ENCODE peak calls at places on chromosomes 2 and 18, in six cellular contexts. One of them, this sample, is unnamed.

GRCh38 chr2:36404312-36404711 is 48.7 kb downstream of the CRIM1 start:
- DNase-seq in body of pancreas: no peak
- DNase-seq in dorsolateral prefrontal cortex: no peak
- DNase-seq in heart left ventricle: no peak
- DNase-seq in tibial artery: no peak
- DNase-seq in mesendoderm: no peak
- DNase-seq in this sample: peak

GRCh38 chr18:25299426-25299825 is 52.5 kb downstream of the ZNF521 start:
- DNase-seq in body of pancreas: no peak
- DNase-seq in dorsolateral prefrontal cortex: no peak
- DNase-seq in heart left ventricle: no peak
- DNase-seq in tibial artery: no peak
- DNase-seq in mesendoderm: no peak
- DNase-seq in this sample: no peak

GRCh38 chr2:136122654-136123053 is 4.7 kb upstream of the CXCR4 start:
- DNase-seq in body of pancreas: no peak
- DNase-seq in dorsolateral prefrontal cortex: no peak
- DNase-seq in heart left ventricle: no peak
- DNase-seq in tibial artery: no peak
- DNase-seq in mesendoderm: no peak
- DNase-seq in this sample: no peak

GRCh38 chr2:132037527-132038178 is 124.1 kb downstream of the ANKRD30BL start:
- DNase-seq in body of pancreas: peak
- DNase-seq in dorsolateral prefrontal cortex: peak
- DNase-seq in heart left ventricle: no peak
- DNase-seq in tibial artery: no peak
- DNase-seq in mesendoderm: peak
- DNase-seq in this sample: no peak

GRCh38 chr2:45691152-45691551 is 39.7 kb downstream of the PRKCE start:
- DNase-seq in body of pancreas: peak
- DNase-seq in dorsolateral prefrontal cortex: no peak
- DNase-seq in heart left ventricle: no peak
- DNase-seq in tibial artery: no peak
- DNase-seq in mesendoderm: no peak
- DNase-seq in this sample: no peak

GRCh38 chr2:27889774-27890145 is 427 bp downstream of the RBKS start:
- DNase-seq in body of pancreas: no peak
- DNase-seq in dorsolateral prefrontal cortex: no peak
- DNase-seq in heart left ventricle: peak
- DNase-seq in tibial artery: no peak
- DNase-seq in mesendoderm: no peak
- DNase-seq in this sample: no peak

GRCh38 chr2:120995656-120996190 is 260.1 kb downstream of the GLI2 start:
- DNase-seq in body of pancreas: no peak
- DNase-seq in dorsolateral prefrontal cortex: no peak
- DNase-seq in heart left ventricle: no peak
- DNase-seq in tibial artery: peak
- DNase-seq in mesendoderm: no peak
- DNase-seq in this sample: no peak

GRCh38 chr2:180050246-180050645 is 43.1 kb upstream of the CWC22 start:
- DNase-seq in body of pancreas: no peak
- DNase-seq in dorsolateral prefrontal cortex: no peak
- DNase-seq in heart left ventricle: no peak
- DNase-seq in tibial artery: no peak
- DNase-seq in mesendoderm: no peak
- DNase-seq in this sample: no peak

GRCh38 chr2:75560022-75560767 is 544 bp downstream of the EVA1A start:
- DNase-seq in body of pancreas: peak
- DNase-seq in dorsolateral prefrontal cortex: no peak
- DNase-seq in heart left ventricle: no peak
- DNase-seq in tibial artery: no peak
- DNase-seq in mesendoderm: peak
- DNase-seq in this sample: peak

GRCh38 chr18:55421612-55422381 is 166.2 kb downstream of the TCF4 start:
- DNase-seq in body of pancreas: no peak
- DNase-seq in dorsolateral prefrontal cortex: peak
- DNase-seq in heart left ventricle: no peak
- DNase-seq in tibial artery: peak
- DNase-seq in mesendoderm: no peak
- DNase-seq in this sample: no peak

GRCh38 chr2:151180123-151180522 is 81.5 kb downstream of the RBM43 start:
- DNase-seq in body of pancreas: no peak
- DNase-seq in dorsolateral prefrontal cortex: no peak
- DNase-seq in heart left ventricle: no peak
- DNase-seq in tibial artery: no peak
- DNase-seq in mesendoderm: no peak
- DNase-seq in this sample: no peak

GRCh38 chr2:18824915-18825314 is 235.5 kb upstream of the NT5C1B start:
- DNase-seq in body of pancreas: no peak
- DNase-seq in dorsolateral prefrontal cortex: no peak
- DNase-seq in heart left ventricle: no peak
- DNase-seq in tibial artery: no peak
- DNase-seq in mesendoderm: no peak
- DNase-seq in this sample: no peak

GRCh38 chr18:30748541-30748940 is 294.0 kb downstream of the DSC3 start:
- DNase-seq in body of pancreas: no peak
- DNase-seq in dorsolateral prefrontal cortex: no peak
- DNase-seq in heart left ventricle: no peak
- DNase-seq in tibial artery: no peak
- DNase-seq in mesendoderm: no peak
- DNase-seq in this sample: no peak

GRCh38 chr18:21306368-21306767 is 64.3 kb downstream of the GREB1L start:
- DNase-seq in body of pancreas: no peak
- DNase-seq in dorsolateral prefrontal cortex: no peak
- DNase-seq in heart left ventricle: no peak
- DNase-seq in tibial artery: no peak
- DNase-seq in mesendoderm: no peak
- DNase-seq in this sample: no peak

GRCh38 chr2:232456296-232457120 is 555 bp downstream of the ALPI start:
- DNase-seq in body of pancreas: no peak
- DNase-seq in dorsolateral prefrontal cortex: no peak
- DNase-seq in heart left ventricle: no peak
- DNase-seq in tibial artery: no peak
- DNase-seq in mesendoderm: no peak
- DNase-seq in this sample: peak

GRCh38 chr2:121038831-121039230 is 246.2 kb downstream of the TFCP2L1 start:
- DNase-seq in body of pancreas: peak
- DNase-seq in dorsolateral prefrontal cortex: no peak
- DNase-seq in heart left ventricle: no peak
- DNase-seq in tibial artery: no peak
- DNase-seq in mesendoderm: no peak
- DNase-seq in this sample: no peak

GRCh38 chr2:109321570-109321969 is 192.6 kb downstream of the SH3RF3 start:
- DNase-seq in body of pancreas: no peak
- DNase-seq in dorsolateral prefrontal cortex: no peak
- DNase-seq in heart left ventricle: no peak
- DNase-seq in tibial artery: no peak
- DNase-seq in mesendoderm: no peak
- DNase-seq in this sample: no peak

GRCh38 chr2:109324859-109325258 is 195.9 kb downstream of the SH3RF3 start:
- DNase-seq in body of pancreas: peak
- DNase-seq in dorsolateral prefrontal cortex: no peak
- DNase-seq in heart left ventricle: peak
- DNase-seq in tibial artery: peak
- DNase-seq in mesendoderm: no peak
- DNase-seq in this sample: peak

GRCh38 chr2:109322646-109323045 is 193.6 kb downstream of the SH3RF3 start:
- DNase-seq in body of pancreas: no peak
- DNase-seq in dorsolateral prefrontal cortex: no peak
- DNase-seq in heart left ventricle: no peak
- DNase-seq in tibial artery: no peak
- DNase-seq in mesendoderm: no peak
- DNase-seq in this sample: no peak

GRCh38 chr2:109320195-109320935 is 191.4 kb downstream of the SH3RF3 start:
- DNase-seq in body of pancreas: no peak
- DNase-seq in dorsolateral prefrontal cortex: no peak
- DNase-seq in heart left ventricle: no peak
- DNase-seq in tibial artery: no peak
- DNase-seq in mesendoderm: no peak
- DNase-seq in this sample: no peak

GRCh38 chr2:109322111-109322510 is 193.1 kb downstream of the SH3RF3 start:
- DNase-seq in body of pancreas: peak
- DNase-seq in dorsolateral prefrontal cortex: no peak
- DNase-seq in heart left ventricle: peak
- DNase-seq in tibial artery: peak
- DNase-seq in mesendoderm: no peak
- DNase-seq in this sample: peak
- H3K27ac ChIP-seq in body of pancreas: peak
- H3K27ac ChIP-seq in dorsolateral prefrontal cortex: peak
- H3K27ac ChIP-seq in heart left ventricle: peak
- H3K27ac ChIP-seq in tibial artery: peak
- H3K27ac ChIP-seq in mesendoderm: no peak
- H3K27ac ChIP-seq in this sample: peak

GRCh38 chr2:169824373-169825333 is at the start of gene METTL5:
- DNase-seq in body of pancreas: peak
- DNase-seq in dorsolateral prefrontal cortex: peak
- DNase-seq in heart left ventricle: peak
- DNase-seq in tibial artery: peak
- DNase-seq in mesendoderm: peak
- DNase-seq in this sample: peak
- H3K27ac ChIP-seq in body of pancreas: peak
- H3K27ac ChIP-seq in dorsolateral prefrontal cortex: peak
- H3K27ac ChIP-seq in heart left ventricle: peak
- H3K27ac ChIP-seq in tibial artery: peak
- H3K27ac ChIP-seq in mesendoderm: no peak
- H3K27ac ChIP-seq in this sample: peak

DNA sequence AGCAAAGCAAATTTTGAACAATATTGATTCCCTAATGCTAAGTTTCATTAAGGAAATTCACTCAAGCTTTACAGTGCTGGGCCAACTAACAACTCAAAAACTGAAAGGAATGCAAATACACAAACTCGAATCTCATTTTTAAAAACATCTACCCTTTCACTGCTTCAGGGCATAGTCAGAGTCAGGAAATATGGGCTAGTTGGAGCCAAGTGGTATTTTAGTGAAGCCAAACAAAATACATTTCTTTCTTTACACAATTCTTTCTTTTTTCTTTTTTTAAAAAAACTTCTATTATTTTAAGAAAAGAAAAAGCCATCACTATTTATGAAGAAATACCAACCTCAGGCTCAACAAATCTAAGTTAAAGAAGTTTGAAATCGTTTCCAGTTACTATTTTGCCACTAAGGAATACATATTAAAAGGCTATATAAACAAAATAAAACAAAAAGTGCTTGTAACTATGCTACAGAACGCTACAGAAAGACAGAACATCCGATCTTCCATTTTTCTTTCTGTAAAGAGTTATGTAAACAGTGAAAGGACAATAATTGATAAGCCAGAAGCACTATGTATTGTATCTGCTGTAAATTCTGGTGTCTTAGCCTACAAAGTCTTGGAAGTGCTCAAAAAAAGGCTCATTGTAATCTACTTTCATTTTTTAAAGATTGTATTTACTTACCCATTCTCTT is 113.7 kb upstream of the STK17B start:
- DNase-seq in body of pancreas: no peak
- DNase-seq in dorsolateral prefrontal cortex: no peak
- DNase-seq in heart left ventricle: no peak
- DNase-seq in tibial artery: no peak
- DNase-seq in mesendoderm: no peak
- DNase-seq in this sample: no peak
- H3K27ac ChIP-seq in body of pancreas: no peak
- H3K27ac ChIP-seq in dorsolateral prefrontal cortex: no peak
- H3K27ac ChIP-seq in heart left ventricle: no peak
- H3K27ac ChIP-seq in tibial artery: peak
- H3K27ac ChIP-seq in mesendoderm: no peak
- H3K27ac ChIP-seq in this sample: no peak

DNA sequence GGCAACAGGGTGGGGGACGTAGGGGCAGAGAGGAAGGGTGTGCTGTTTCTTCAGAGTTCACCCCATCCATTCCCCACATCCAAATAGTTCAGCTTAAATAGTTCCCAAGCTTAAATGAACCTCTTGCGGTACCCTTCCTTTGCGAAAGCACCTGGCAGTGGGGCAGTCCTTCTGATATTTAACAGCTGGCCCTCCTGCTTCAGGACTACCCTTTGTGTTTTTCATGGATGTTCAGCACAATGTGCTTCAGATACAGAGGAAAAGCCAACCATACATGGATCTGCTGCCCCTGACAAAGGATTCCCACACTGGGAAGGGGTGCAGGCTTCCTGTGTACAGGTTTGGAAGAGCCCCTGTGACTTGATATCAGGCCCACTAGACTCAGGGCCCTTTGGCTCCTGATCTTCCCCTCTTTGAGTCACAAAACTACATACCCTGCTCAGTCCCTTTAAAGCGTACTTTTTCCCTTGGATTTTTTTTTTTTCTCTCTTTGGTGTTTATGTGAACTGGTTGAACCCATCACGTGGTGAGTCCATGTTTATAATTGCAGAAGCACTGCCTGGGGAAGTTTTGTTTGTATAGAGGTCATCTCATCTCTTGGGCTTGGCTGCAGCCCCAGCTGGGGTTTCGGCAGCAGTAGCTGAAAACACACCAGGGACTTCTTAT is 45.3 kb upstream of the IGFBP5 start:
- DNase-seq in body of pancreas: no peak
- DNase-seq in dorsolateral prefrontal cortex: no peak
- DNase-seq in heart left ventricle: peak
- DNase-seq in tibial artery: no peak
- DNase-seq in mesendoderm: no peak
- DNase-seq in this sample: no peak
- H3K27ac ChIP-seq in body of pancreas: no peak
- H3K27ac ChIP-seq in dorsolateral prefrontal cortex: no peak
- H3K27ac ChIP-seq in heart left ventricle: no peak
- H3K27ac ChIP-seq in tibial artery: no peak
- H3K27ac ChIP-seq in mesendoderm: no peak
- H3K27ac ChIP-seq in this sample: no peak

GRCh38 chr2:237941239-237941638 is 25.6 kb upstream of the UBE2F start:
- DNase-seq in body of pancreas: no peak
- DNase-seq in dorsolateral prefrontal cortex: no peak
- DNase-seq in heart left ventricle: no peak
- DNase-seq in tibial artery: no peak
- DNase-seq in mesendoderm: no peak
- DNase-seq in this sample: no peak
- H3K27ac ChIP-seq in body of pancreas: no peak
- H3K27ac ChIP-seq in dorsolateral prefrontal cortex: no peak
- H3K27ac ChIP-seq in heart left ventricle: no peak
- H3K27ac ChIP-seq in tibial artery: no peak
- H3K27ac ChIP-seq in mesendoderm: no peak
- H3K27ac ChIP-seq in this sample: no peak

DNA sequence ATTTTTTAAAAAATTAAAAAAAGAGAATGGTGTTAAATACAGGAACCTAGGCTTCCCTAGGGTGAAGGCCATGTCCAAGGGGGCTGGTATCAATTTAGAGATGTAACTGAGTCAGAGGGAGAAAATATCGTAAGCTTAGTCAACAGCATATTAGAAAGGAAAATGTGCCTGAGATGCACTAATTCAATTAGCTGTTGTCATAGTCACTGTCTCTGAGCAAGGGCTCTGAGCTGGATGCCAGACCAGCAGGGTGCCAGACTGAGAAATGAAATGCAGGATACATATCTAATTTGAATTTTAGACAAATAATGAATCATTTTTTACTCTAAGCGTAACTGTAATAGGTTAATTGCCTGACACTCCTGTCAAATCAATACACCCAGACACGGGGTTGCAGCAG is 11.4 kb upstream of the SLC35F6 start:
- DNase-seq in body of pancreas: no peak
- DNase-seq in dorsolateral prefrontal cortex: no peak
- DNase-seq in heart left ventricle: no peak
- DNase-seq in tibial artery: no peak
- DNase-seq in mesendoderm: peak
- DNase-seq in this sample: no peak
- H3K27ac ChIP-seq in body of pancreas: no peak
- H3K27ac ChIP-seq in dorsolateral prefrontal cortex: no peak
- H3K27ac ChIP-seq in heart left ventricle: no peak
- H3K27ac ChIP-seq in tibial artery: no peak
- H3K27ac ChIP-seq in mesendoderm: no peak
- H3K27ac ChIP-seq in this sample: no peak

GRCh38 chr2:129877795-129878775 is 101.4 kb upstream of the RAB6C start:
- DNase-seq in body of pancreas: no peak
- DNase-seq in dorsolateral prefrontal cortex: peak
- DNase-seq in heart left ventricle: no peak
- DNase-seq in tibial artery: peak
- DNase-seq in mesendoderm: peak
- DNase-seq in this sample: no peak
- H3K27ac ChIP-seq in body of pancreas: peak
- H3K27ac ChIP-seq in dorsolateral prefrontal cortex: peak
- H3K27ac ChIP-seq in heart left ventricle: peak
- H3K27ac ChIP-seq in tibial artery: peak
- H3K27ac ChIP-seq in mesendoderm: no peak
- H3K27ac ChIP-seq in this sample: no peak